ENCODE peak calls at places on chromosomes 11 and 22, in seven cellular contexts. W, U, S, O, Z, A and F are unnamed samples.

GRCh38 chr11:64021742-64022067 is 14.0 kb upstream of the FLRT1 start:
- DNase-seq in W (no peak), U (no peak), S (no peak), O (no peak), Z (no peak), A (no peak), F (no peak)

GRCh38 chr11:125343086-125343731 is 152.9 kb downstream of the FEZ1 start:
- DNase-seq in W (no peak), U (no peak), S (no peak), O (no peak), Z (no peak), A (no peak), F (no peak)

GRCh38 chr11:18527512-18527911 is 770 bp upstream of the TSG101 start:
- DNase-seq in W (no peak), U (no peak), S (no peak), O (peak; percentile 35), Z (peak; percentile 7), A (no peak), F (no peak)

GRCh38 chr11:27701262-27702105 is 1.2 kb upstream of the BDNF start:
- DNase-seq in W (peak; percentile 30), U (no peak), S (no peak), O (no peak), Z (peak; percentile 28), A (peak; percentile 18), F (no peak)

GRCh38 chr11:32905028-32905667 is 12.5 kb downstream of the QSER1 start:
- DNase-seq in W (no peak), U (no peak), S (no peak), O (no peak), Z (no peak), A (no peak), F (no peak)

GRCh38 chr22:45053094-45053493 is 43.3 kb upstream of the PHF21B start:
- DNase-seq in W (no peak), U (no peak), S (no peak), O (no peak), Z (no peak), A (no peak), F (no peak)

GRCh38 chr11:67120881-67121710 is 2.0 kb downstream of the KDM2A start:
- DNase-seq in W (no peak), U (peak; percentile 48), S (no peak), O (no peak), Z (no peak), A (no peak), F (peak; percentile 81)

GRCh38 chr11:94885133-94885532 is 88.2 kb downstream of the CWC15 start:
- DNase-seq in W (no peak), U (no peak), S (no peak), O (no peak), Z (peak; percentile 2), A (no peak), F (no peak)

GRCh38 chr11:130165601-130166456 is 6.2 kb downstream of the ST14 start:
- DNase-seq in W (peak; percentile 52), U (no peak), S (no peak), O (no peak), Z (no peak), A (no peak), F (peak; percentile 77)

GRCh38 chr11:86097965-86098364 is 29.1 kb upstream of the PICALM start:
- DNase-seq in W (no peak), U (no peak), S (no peak), O (no peak), Z (no peak), A (no peak), F (no peak)

GRCh38 chr22:48218889-48219420 is 1456.5 kb downstream of the TBC1D22A start:
- DNase-seq in W (no peak), U (no peak), S (no peak), O (no peak), Z (no peak), A (no peak), F (no peak)

GRCh38 chr22:44391481-44392445 is 79.0 kb upstream of the SHISAL1 start:
- DNase-seq in W (no peak), U (no peak), S (no peak), O (no peak), Z (no peak), A (peak; percentile 9), F (peak; percentile 41)

GRCh38 chr22:42876041-42876440 is 19.0 kb upstream of the ARFGAP3 start:
- DNase-seq in W (no peak), U (no peak), S (no peak), O (no peak), Z (no peak), A (no peak), F (no peak)

GRCh38 chr11:70788247-70789022 is 390.1 kb downstream of the CTTN start:
- DNase-seq in W (no peak), U (peak; percentile 5), S (no peak), O (no peak), Z (no peak), A (no peak), F (no peak)

GRCh38 chr22:17117890-17118289 is 3.3 kb downstream of the TMEM121B start:
- DNase-seq in W (no peak), U (no peak), S (no peak), O (peak; percentile 29), Z (no peak), A (no peak), F (no peak)

GRCh38 chr11:103888541-103888951 is 147.9 kb upstream of the DDI1 start:
- DNase-seq in W (no peak), U (no peak), S (no peak), O (no peak), Z (no peak), A (no peak), F (no peak)

GRCh38 chr11:68039526-68040086 is 781 bp downstream of the TCIRG1 start:
- DNase-seq in W (peak; percentile 44), U (peak; percentile 41), S (no peak), O (no peak), Z (no peak), A (no peak), F (peak; percentile 46)

GRCh38 chr11:433641-434040 is 8.2 kb downstream of the ANO9 start:
- DNase-seq in W (no peak), U (no peak), S (no peak), O (no peak), Z (no peak), A (no peak), F (peak; percentile 41)